ENCODE peak calls at places on chromosome 6, in eight cellular contexts. H is activated T-helper 1 cell treated with anti-CD3 and anti-CD28 coated beads, Interleukin-12 subunit alpha, Interleukin-12 subunit beta, Interleukin-2, Interleukin-4 antibody, amounts not matched to agents 30 ng/mL and 10 ng/mL and 1 ng/mL, durations not matched to agents 14 hours and 24 hours and 36 hours; T is CD4-positive, alpha-beta memory T cell; M is G401; A is CD8-positive, alpha-beta T cell; F is D341Med; Q is NCI-H748 treated with DMSO at 0.1 percent for 48 hours; O is stimulated activated CD4-positive, alpha-beta T cell treated with anti-CD3 and anti-CD28 coated beads, Interleukin-4, amount 100 ng/mL, for 24 hours. D is an unnamed sample.

GRCh38 chr6:149395185-149395584 is 4.9 kb upstream of the SUMO4 start:
- DNase-seq in O (no peak), F (no peak), H (no peak), A (no peak), M (no peak), T (no peak), Q (no peak), D (no peak)

GRCh38 chr6:157760589-157761330 is 62.3 kb upstream of the SNX9 start:
- DNase-seq in T (no peak), A (peak), O (peak), H (no peak), M (no peak), Q (no peak), F (no peak), D (peak)

GRCh38 chr6:17042422-17043147 is 59.3 kb upstream of the STMND1 start:
- DNase-seq in O (no peak), H (no peak), M (peak), T (no peak), A (no peak), Q (peak), F (peak), D (peak)

GRCh38 chr6:170405311-170405975 is 98.9 kb downstream of the FAM120B start:
- DNase-seq in M (no peak), F (no peak), O (no peak), T (no peak), Q (no peak), A (no peak), H (no peak), D (peak)

GRCh38 chr6:66675906-66676305 is 968.9 kb upstream of the EYS start:
- DNase-seq in A (no peak), Q (no peak), H (no peak), F (no peak), T (no peak), M (no peak), O (no peak), D (no peak)

GRCh38 chr6:33513213-33513612 is 58.8 kb downstream of the ZBTB9 start:
- DNase-seq in Q (no peak), M (no peak), H (no peak), T (no peak), F (no peak), O (no peak), A (no peak), D (no peak)

GRCh38 chr6:37643851-37644672 is 53.6 kb downstream of the MDGA1 start:
- DNase-seq in T (peak), M (no peak), Q (no peak), O (no peak), F (no peak), H (peak), A (peak), D (no peak)

GRCh38 chr6:167548451-167548850 is 223.6 kb downstream of the TTLL2 start:
- DNase-seq in Q (no peak), T (no peak), H (no peak), F (no peak), M (no peak), A (no peak), O (no peak), D (peak)

GRCh38 chr6:123962508-123962907 is 158.8 kb downstream of the NKAIN2 start:
- DNase-seq in H (no peak), O (no peak), F (no peak), A (no peak), T (no peak), Q (peak), M (no peak), D (no peak)

GRCh38 chr6:130296854-130297253 is 69.0 kb upstream of the TMEM200A start:
- DNase-seq in F (no peak), A (no peak), O (no peak), H (no peak), M (no peak), T (no peak), Q (no peak), D (no peak)